ENCODE peak calls at places on chromosomes 4 and X, in four cellular contexts. One of them, this sample, is unnamed.

GRCh38 chr4:139838811-139839210 is 173.2 kb downstream of the MGST2 start:
- DNase-seq in heart right ventricle: no peak
- DNase-seq in AG09309: no peak
- DNase-seq in psoas muscle: no peak
- DNase-seq in this sample: no peak

GRCh38 chrX:38275615-38276014 is 51.7 kb downstream of the RPGR start:
- DNase-seq in psoas muscle: no peak
- DNase-seq in AG09309: peak
- DNase-seq in heart right ventricle: no peak
- DNase-seq in this sample: peak

GRCh38 chrX:17744896-17745523 is 7.7 kb downstream of the SCML1 start:
- DNase-seq in AG09309: no peak
- DNase-seq in psoas muscle: no peak
- DNase-seq in heart right ventricle: no peak
- DNase-seq in this sample: no peak

GRCh38 chr4:5710962-5711478 is at the start of gene EVC:
- DNase-seq in AG09309: no peak
- DNase-seq in psoas muscle: peak
- DNase-seq in heart right ventricle: peak
- DNase-seq in this sample: no peak

GRCh38 chrX:48709522-48710117 is 13.1 kb downstream of the SUV39H1 start:
- DNase-seq in AG09309: no peak
- DNase-seq in heart right ventricle: no peak
- DNase-seq in psoas muscle: no peak
- DNase-seq in this sample: no peak

GRCh38 chrX:153817291-153817690 is 13.1 kb downstream of the PDZD4 start:
- DNase-seq in heart right ventricle: no peak
- DNase-seq in AG09309: no peak
- DNase-seq in psoas muscle: no peak
- DNase-seq in this sample: no peak

GRCh38 chr4:71487324-71487677 is 148.5 kb downstream of the SLC4A4 start:
- DNase-seq in AG09309: no peak
- DNase-seq in heart right ventricle: no peak
- DNase-seq in psoas muscle: no peak
- DNase-seq in this sample: no peak

GRCh38 chr4:7151668-7152227 is 40.6 kb upstream of the SORCS2 start:
- DNase-seq in heart right ventricle: no peak
- DNase-seq in AG09309: no peak
- DNase-seq in psoas muscle: no peak
- DNase-seq in this sample: no peak

GRCh38 chr4:85086721-85087120 is 120.2 kb upstream of the WDFY3 start:
- DNase-seq in heart right ventricle: no peak
- DNase-seq in AG09309: no peak
- DNase-seq in psoas muscle: no peak
- DNase-seq in this sample: no peak

GRCh38 chr4:52713456-52713937 is 37.7 kb downstream of the ERVMER34-1 start:
- DNase-seq in AG09309: no peak
- DNase-seq in psoas muscle: no peak
- DNase-seq in heart right ventricle: no peak
- DNase-seq in this sample: no peak

GRCh38 chr4:111952708-111953107 is 192.5 kb upstream of the FAM241A start:
- DNase-seq in AG09309: no peak
- DNase-seq in psoas muscle: no peak
- DNase-seq in heart right ventricle: no peak
- DNase-seq in this sample: no peak

GRCh38 chrX:44093431-44093830 is 120.2 kb upstream of the NDP start:
- DNase-seq in psoas muscle: no peak
- DNase-seq in AG09309: no peak
- DNase-seq in heart right ventricle: no peak
- DNase-seq in this sample: no peak

GRCh38 chrX:44092778-44093177 is 119.6 kb upstream of the NDP start:
- DNase-seq in psoas muscle: no peak
- DNase-seq in heart right ventricle: no peak
- DNase-seq in AG09309: no peak
- DNase-seq in this sample: no peak

GRCh38 chrX:44094821-44095530 is 121.8 kb upstream of the NDP start:
- DNase-seq in psoas muscle: no peak
- DNase-seq in AG09309: no peak
- DNase-seq in heart right ventricle: no peak
- DNase-seq in this sample: no peak

GRCh38 chrX:44101300-44101699 is 128.1 kb upstream of the NDP start:
- DNase-seq in psoas muscle: no peak
- DNase-seq in AG09309: no peak
- DNase-seq in heart right ventricle: no peak
- DNase-seq in this sample: no peak

GRCh38 chrX:44096666-44097065 is 123.5 kb upstream of the NDP start:
- DNase-seq in heart right ventricle: no peak
- DNase-seq in AG09309: no peak
- DNase-seq in psoas muscle: no peak
- DNase-seq in this sample: no peak
- TF ChIP-seq CTCF in heart right ventricle: no peak
- TF ChIP-seq CTCF in AG09309: no peak
- TF ChIP-seq CTCF in psoas muscle: no peak
- TF ChIP-seq CTCF in this sample: no peak

DNA sequence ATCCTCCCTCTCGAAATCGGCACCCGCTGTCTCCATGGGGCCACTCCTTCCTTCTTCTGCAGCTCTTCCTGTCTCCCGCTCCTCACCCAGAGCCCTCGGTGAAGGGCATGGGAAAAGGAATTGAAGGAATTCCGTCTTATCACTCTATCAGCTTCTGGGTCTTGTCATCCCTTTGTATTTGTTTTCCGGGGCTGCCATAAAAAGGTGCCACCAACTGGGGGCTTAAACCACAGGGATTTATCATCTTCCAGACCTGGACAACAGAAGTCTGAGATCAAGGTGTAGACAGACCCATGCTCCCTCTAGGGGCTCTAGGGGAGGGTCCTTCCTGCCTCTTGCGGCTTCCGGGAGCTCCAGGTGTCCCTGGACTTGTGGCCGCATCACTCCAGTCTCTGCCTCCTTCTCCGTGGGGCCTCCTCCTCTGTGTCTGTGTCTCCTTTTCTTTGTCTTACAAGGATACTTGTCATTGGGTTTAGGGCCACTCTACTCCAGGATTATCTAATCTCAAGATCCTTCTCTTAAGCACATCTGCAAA is 24.0 kb downstream of the CD99 start:
- DNase-seq in AG09309: no peak
- DNase-seq in psoas muscle: no peak
- DNase-seq in heart right ventricle: no peak
- DNase-seq in this sample: no peak
- TF ChIP-seq CTCF in AG09309: no peak
- TF ChIP-seq CTCF in psoas muscle: no peak
- TF ChIP-seq CTCF in heart right ventricle: no peak
- TF ChIP-seq CTCF in this sample: no peak

DNA sequence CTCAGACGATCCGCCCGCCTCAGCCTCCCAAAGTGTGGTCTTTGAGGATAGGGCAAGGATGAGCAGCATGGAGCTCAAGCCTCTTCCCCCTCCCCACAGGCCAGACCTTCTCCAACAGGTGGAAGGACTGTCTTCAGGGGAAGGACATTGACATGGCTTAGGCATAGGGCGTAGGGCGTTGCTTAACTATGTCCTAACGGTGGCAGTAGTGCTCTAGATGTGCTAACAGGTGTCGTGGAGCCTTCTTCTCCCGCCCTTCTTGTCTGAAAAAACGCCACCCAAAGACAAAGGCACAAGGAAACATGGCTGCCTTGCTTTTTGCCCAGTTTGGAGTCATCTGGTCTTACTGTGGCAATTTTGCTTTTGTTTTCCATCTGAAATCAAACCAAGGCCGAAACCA is 219.8 kb downstream of the OR13H1 start:
- DNase-seq in psoas muscle: peak
- DNase-seq in heart right ventricle: no peak
- DNase-seq in AG09309: peak
- DNase-seq in this sample: no peak
- TF ChIP-seq CTCF in psoas muscle: peak
- TF ChIP-seq CTCF in heart right ventricle: peak
- TF ChIP-seq CTCF in AG09309: peak
- TF ChIP-seq CTCF in this sample: no peak

GRCh38 chr4:182827981-182828677 is 89.1 kb downstream of the DCTD start:
- DNase-seq in AG09309: no peak
- DNase-seq in psoas muscle: no peak
- DNase-seq in heart right ventricle: no peak
- DNase-seq in this sample: no peak
- TF ChIP-seq CTCF in AG09309: no peak
- TF ChIP-seq CTCF in psoas muscle: no peak
- TF ChIP-seq CTCF in heart right ventricle: no peak
- TF ChIP-seq CTCF in this sample: no peak

DNA sequence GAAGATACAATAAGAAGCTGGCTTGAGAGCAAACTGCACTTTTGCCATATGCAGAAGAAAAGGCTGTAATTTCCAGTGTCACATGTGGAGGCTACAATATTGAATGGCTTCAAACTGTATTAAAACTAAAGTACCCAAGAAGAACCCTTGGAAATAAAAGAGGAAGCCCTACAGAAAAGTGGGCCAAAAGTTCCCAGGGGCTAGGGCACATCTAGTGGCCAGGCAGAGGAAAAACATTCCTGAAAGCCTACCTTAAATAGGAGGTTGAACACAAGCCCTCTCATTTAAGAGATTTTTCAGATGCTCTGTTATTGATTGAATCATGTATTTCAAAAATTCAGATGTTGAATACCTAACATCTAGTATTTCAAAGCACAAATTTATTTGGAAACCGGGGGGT is 40.6 kb upstream of the PRDX4 start:
- DNase-seq in psoas muscle: no peak
- DNase-seq in heart right ventricle: no peak
- DNase-seq in AG09309: no peak
- DNase-seq in this sample: no peak
- TF ChIP-seq CTCF in psoas muscle: no peak
- TF ChIP-seq CTCF in heart right ventricle: no peak
- TF ChIP-seq CTCF in AG09309: no peak
- TF ChIP-seq CTCF in this sample: no peak

GRCh38 chr4:186602978-186603377 is 47.6 kb upstream of the MTNR1A start:
- DNase-seq in psoas muscle: no peak
- DNase-seq in AG09309: no peak
- DNase-seq in heart right ventricle: no peak
- DNase-seq in this sample: no peak
- TF ChIP-seq CTCF in psoas muscle: no peak
- TF ChIP-seq CTCF in AG09309: no peak
- TF ChIP-seq CTCF in heart right ventricle: no peak
- TF ChIP-seq CTCF in this sample: no peak

GRCh38 chrX:20029728-20030127 is 38.9 kb upstream of the BCLAF3 start:
- DNase-seq in AG09309: no peak
- DNase-seq in psoas muscle: no peak
- DNase-seq in heart right ventricle: no peak
- DNase-seq in this sample: no peak

GRCh38 chrX:20032201-20032600 is 41.3 kb upstream of the BCLAF3 start:
- DNase-seq in heart right ventricle: no peak
- DNase-seq in AG09309: no peak
- DNase-seq in psoas muscle: no peak
- DNase-seq in this sample: no peak

GRCh38 chrX:20028588-20028987 is 37.7 kb upstream of the BCLAF3 start:
- DNase-seq in psoas muscle: no peak
- DNase-seq in heart right ventricle: no peak
- DNase-seq in AG09309: no peak
- DNase-seq in this sample: no peak

DNA sequence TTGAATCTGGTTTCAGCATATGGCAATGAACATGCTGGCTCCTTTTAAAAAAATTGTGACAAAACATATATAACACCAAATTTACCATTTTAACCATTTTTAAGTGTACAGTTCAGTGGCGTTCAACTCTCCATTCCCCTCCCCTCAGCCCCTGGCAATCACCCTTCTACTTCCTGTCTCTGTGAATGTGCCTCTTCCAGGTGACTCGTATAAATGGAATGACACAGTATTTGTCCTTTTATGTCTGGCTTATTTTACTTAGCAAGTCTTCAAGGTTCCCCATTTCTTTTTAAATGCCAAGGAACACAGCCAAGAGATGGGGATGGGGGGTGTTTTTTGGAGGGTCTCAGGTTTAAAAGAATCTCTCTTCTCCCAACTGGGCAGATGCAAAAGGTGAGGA is 35.4 kb upstream of the BCLAF3 start:
- DNase-seq in heart right ventricle: no peak
- DNase-seq in psoas muscle: no peak
- DNase-seq in AG09309: no peak
- DNase-seq in this sample: no peak
- TF ChIP-seq CTCF in heart right ventricle: no peak
- TF ChIP-seq CTCF in psoas muscle: no peak
- TF ChIP-seq CTCF in AG09309: no peak
- TF ChIP-seq CTCF in this sample: no peak

GRCh38 chr4:3192188-3192587 is 56.8 kb upstream of the MSANTD1 start:
- DNase-seq in heart right ventricle: no peak
- DNase-seq in psoas muscle: no peak
- DNase-seq in AG09309: no peak
- DNase-seq in this sample: no peak

GRCh38 chr4:3192827-3193226 is 56.1 kb upstream of the MSANTD1 start:
- DNase-seq in heart right ventricle: no peak
- DNase-seq in psoas muscle: no peak
- DNase-seq in AG09309: no peak
- DNase-seq in this sample: no peak

GRCh38 chr4:3196670-3197359 is 52.1 kb upstream of the MSANTD1 start:
- DNase-seq in psoas muscle: no peak
- DNase-seq in AG09309: no peak
- DNase-seq in heart right ventricle: no peak
- DNase-seq in this sample: no peak

GRCh38 chr4:3190549-3190948 is 58.4 kb upstream of the MSANTD1 start:
- DNase-seq in psoas muscle: no peak
- DNase-seq in AG09309: no peak
- DNase-seq in heart right ventricle: no peak
- DNase-seq in this sample: no peak

GRCh38 chr4:3193531-3194203 is 55.3 kb upstream of the MSANTD1 start:
- DNase-seq in heart right ventricle: no peak
- DNase-seq in AG09309: no peak
- DNase-seq in psoas muscle: no peak
- DNase-seq in this sample: no peak
- TF ChIP-seq CTCF in heart right ventricle: peak
- TF ChIP-seq CTCF in AG09309: peak
- TF ChIP-seq CTCF in psoas muscle: peak
- TF ChIP-seq CTCF in this sample: peak

GRCh38 chr4:21184788-21185187 is 484.5 kb downstream of the PACRGL start:
- DNase-seq in AG09309: no peak
- DNase-seq in heart right ventricle: no peak
- DNase-seq in psoas muscle: no peak
- DNase-seq in this sample: no peak
- TF ChIP-seq CTCF in AG09309: no peak
- TF ChIP-seq CTCF in heart right ventricle: no peak
- TF ChIP-seq CTCF in psoas muscle: no peak
- TF ChIP-seq CTCF in this sample: no peak

GRCh38 chr4:72527038-72527646 is 41.9 kb downstream of the ADAMTS3 start:
- DNase-seq in AG09309: no peak
- DNase-seq in heart right ventricle: no peak
- DNase-seq in psoas muscle: no peak
- DNase-seq in this sample: no peak
- TF ChIP-seq CTCF in AG09309: no peak
- TF ChIP-seq CTCF in heart right ventricle: no peak
- TF ChIP-seq CTCF in psoas muscle: no peak
- TF ChIP-seq CTCF in this sample: no peak

This sample was measured in BJ.